ENCODE peak calls at places on chromosomes 11 and 22, in four cellular contexts. One of them, this sample, is unnamed.

GRCh38 chr11:65003282-65003681 is 6.5 kb upstream of the BATF2 start:
- DNase-seq in bronchial epithelial cell: peak
- DNase-seq in NCI-H1105 treated with DMSO at 0.1 percent for 48 hours: no peak
- DNase-seq in activated CD8-positive, alpha-beta T cell treated with anti-CD3 and anti-CD28 coated beads for 36 hours: no peak
- DNase-seq in this sample: no peak

GRCh38 chr11:120652705-120653335 is 141.3 kb downstream of the GRIK4 start:
- DNase-seq in bronchial epithelial cell: no peak
- DNase-seq in NCI-H1105 treated with DMSO at 0.1 percent for 48 hours: no peak
- DNase-seq in activated CD8-positive, alpha-beta T cell treated with anti-CD3 and anti-CD28 coated beads for 36 hours: peak
- DNase-seq in this sample: no peak

GRCh38 chr11:116145187-116145865 is 627.5 kb downstream of the BUD13 start:
- DNase-seq in bronchial epithelial cell: no peak
- DNase-seq in NCI-H1105 treated with DMSO at 0.1 percent for 48 hours: no peak
- DNase-seq in activated CD8-positive, alpha-beta T cell treated with anti-CD3 and anti-CD28 coated beads for 36 hours: no peak
- DNase-seq in this sample: no peak

GRCh38 chr11:84902445-84902844 is 724.7 kb downstream of the DLG2 start:
- DNase-seq in bronchial epithelial cell: no peak
- DNase-seq in NCI-H1105 treated with DMSO at 0.1 percent for 48 hours: no peak
- DNase-seq in activated CD8-positive, alpha-beta T cell treated with anti-CD3 and anti-CD28 coated beads for 36 hours: no peak
- DNase-seq in this sample: no peak

GRCh38 chr22:39457546-39458442 is 982 bp downstream of the MGAT3 start:
- DNase-seq in bronchial epithelial cell: no peak
- DNase-seq in NCI-H1105 treated with DMSO at 0.1 percent for 48 hours: no peak
- DNase-seq in activated CD8-positive, alpha-beta T cell treated with anti-CD3 and anti-CD28 coated beads for 36 hours: no peak
- DNase-seq in this sample: no peak

GRCh38 chr22:27489265-27489675 is 312.3 kb downstream of the MN1 start:
- DNase-seq in bronchial epithelial cell: peak
- DNase-seq in NCI-H1105 treated with DMSO at 0.1 percent for 48 hours: no peak
- DNase-seq in activated CD8-positive, alpha-beta T cell treated with anti-CD3 and anti-CD28 coated beads for 36 hours: no peak
- DNase-seq in this sample: no peak

GRCh38 chr11:132681971-132682370 is 850.3 kb downstream of the OPCML start:
- DNase-seq in bronchial epithelial cell: no peak
- DNase-seq in NCI-H1105 treated with DMSO at 0.1 percent for 48 hours: no peak
- DNase-seq in activated CD8-positive, alpha-beta T cell treated with anti-CD3 and anti-CD28 coated beads for 36 hours: no peak
- DNase-seq in this sample: no peak

GRCh38 chr11:44977493-44977984 is 26.9 kb upstream of the TP53I11 start:
- DNase-seq in bronchial epithelial cell: peak
- DNase-seq in NCI-H1105 treated with DMSO at 0.1 percent for 48 hours: no peak
- DNase-seq in activated CD8-positive, alpha-beta T cell treated with anti-CD3 and anti-CD28 coated beads for 36 hours: peak
- DNase-seq in this sample: no peak

GRCh38 chr11:4644233-4644632 is 451 bp downstream of the OR51E1 start:
- DNase-seq in bronchial epithelial cell: no peak
- DNase-seq in NCI-H1105 treated with DMSO at 0.1 percent for 48 hours: no peak
- DNase-seq in activated CD8-positive, alpha-beta T cell treated with anti-CD3 and anti-CD28 coated beads for 36 hours: no peak
- DNase-seq in this sample: no peak

GRCh38 chr11:117187799-117188481 is 9.4 kb downstream of the SIDT2 start:
- DNase-seq in bronchial epithelial cell: no peak
- DNase-seq in NCI-H1105 treated with DMSO at 0.1 percent for 48 hours: no peak
- DNase-seq in activated CD8-positive, alpha-beta T cell treated with anti-CD3 and anti-CD28 coated beads for 36 hours: no peak
- DNase-seq in this sample: no peak

GRCh38 chr22:43187171-43188099 is 501 bp upstream of the TTLL12 start:
- DNase-seq in bronchial epithelial cell: peak
- DNase-seq in NCI-H1105 treated with DMSO at 0.1 percent for 48 hours: peak
- DNase-seq in activated CD8-positive, alpha-beta T cell treated with anti-CD3 and anti-CD28 coated beads for 36 hours: peak
- DNase-seq in this sample: peak

GRCh38 chr22:20549232-20549841 is 41.9 kb downstream of the MED15 start:
- DNase-seq in bronchial epithelial cell: no peak
- DNase-seq in NCI-H1105 treated with DMSO at 0.1 percent for 48 hours: no peak
- DNase-seq in activated CD8-positive, alpha-beta T cell treated with anti-CD3 and anti-CD28 coated beads for 36 hours: peak
- DNase-seq in this sample: no peak

GRCh38 chr11:113267536-113267935 is 46.8 kb upstream of the TTC12 start:
- DNase-seq in bronchial epithelial cell: no peak
- DNase-seq in NCI-H1105 treated with DMSO at 0.1 percent for 48 hours: no peak
- DNase-seq in activated CD8-positive, alpha-beta T cell treated with anti-CD3 and anti-CD28 coated beads for 36 hours: no peak
- DNase-seq in this sample: no peak

GRCh38 chr22:20281891-20282290 is 13.8 kb upstream of the RTN4R start:
- DNase-seq in bronchial epithelial cell: no peak
- DNase-seq in NCI-H1105 treated with DMSO at 0.1 percent for 48 hours: no peak
- DNase-seq in activated CD8-positive, alpha-beta T cell treated with anti-CD3 and anti-CD28 coated beads for 36 hours: no peak
- DNase-seq in this sample: no peak

GRCh38 chr11:126790550-126790981 is 210.0 kb downstream of the KIRREL3 start:
- DNase-seq in bronchial epithelial cell: peak
- DNase-seq in NCI-H1105 treated with DMSO at 0.1 percent for 48 hours: no peak
- DNase-seq in activated CD8-positive, alpha-beta T cell treated with anti-CD3 and anti-CD28 coated beads for 36 hours: no peak
- DNase-seq in this sample: peak

GRCh38 chr22:48925450-48925849 is 902.2 kb downstream of the BRD1 start:
- DNase-seq in bronchial epithelial cell: no peak
- DNase-seq in NCI-H1105 treated with DMSO at 0.1 percent for 48 hours: no peak
- DNase-seq in activated CD8-positive, alpha-beta T cell treated with anti-CD3 and anti-CD28 coated beads for 36 hours: no peak
- DNase-seq in this sample: no peak

GRCh38 chr11:72609045-72609444 is 65.2 kb downstream of the PDE2A start:
- DNase-seq in bronchial epithelial cell: peak
- DNase-seq in NCI-H1105 treated with DMSO at 0.1 percent for 48 hours: no peak
- DNase-seq in activated CD8-positive, alpha-beta T cell treated with anti-CD3 and anti-CD28 coated beads for 36 hours: peak
- DNase-seq in this sample: peak

GRCh38 chr22:30212363-30212995 is 34.1 kb downstream of the LIF start:
- DNase-seq in bronchial epithelial cell: peak
- DNase-seq in NCI-H1105 treated with DMSO at 0.1 percent for 48 hours: no peak
- DNase-seq in activated CD8-positive, alpha-beta T cell treated with anti-CD3 and anti-CD28 coated beads for 36 hours: peak
- DNase-seq in this sample: peak

GRCh38 chr22:46931881-46932280 is 169.4 kb downstream of the TBC1D22A start:
- DNase-seq in bronchial epithelial cell: peak
- DNase-seq in NCI-H1105 treated with DMSO at 0.1 percent for 48 hours: no peak
- DNase-seq in activated CD8-positive, alpha-beta T cell treated with anti-CD3 and anti-CD28 coated beads for 36 hours: no peak
- DNase-seq in this sample: peak

GRCh38 chr22:46418827-46419226 is 83.3 kb downstream of the TRMU start:
- DNase-seq in bronchial epithelial cell: no peak
- DNase-seq in NCI-H1105 treated with DMSO at 0.1 percent for 48 hours: peak
- DNase-seq in activated CD8-positive, alpha-beta T cell treated with anti-CD3 and anti-CD28 coated beads for 36 hours: no peak
- DNase-seq in this sample: no peak

GRCh38 chr11:3050386-3051325 is 6.6 kb downstream of the CARS1 start:
- DNase-seq in bronchial epithelial cell: no peak
- DNase-seq in NCI-H1105 treated with DMSO at 0.1 percent for 48 hours: no peak
- DNase-seq in activated CD8-positive, alpha-beta T cell treated with anti-CD3 and anti-CD28 coated beads for 36 hours: no peak
- DNase-seq in this sample: no peak

This sample was measured in ACHN.